ENCODE peak calls at places on chromosomes 13 and 19, in seven cellular contexts. T, J, S, F, Z, R and C are unnamed samples.

GRCh38 chr13:111623170-111623569 is 302.7 kb downstream of the TEX29 start:
- DNase-seq in S (no peak), T (no peak), F (no peak), Z (no peak), R (no peak), J (no peak), C (no peak)

GRCh38 chr19:12840091-12841079 is 2.1 kb downstream of the MAST1 start:
- DNase-seq in F (peak), R (no peak), J (peak), T (peak), Z (peak), S (peak), C (no peak)

GRCh38 chr13:50033696-50034095 is 18.5 kb downstream of the KCNRG start:
- DNase-seq in J (peak), Z (no peak), S (peak), F (no peak), R (no peak), T (no peak), C (peak)

GRCh38 chr19:48900477-48901452 is 653 bp downstream of the NUCB1 start:
- DNase-seq in S (peak), J (peak), T (peak), R (no peak), Z (no peak), F (no peak), C (peak)

GRCh38 chr13:97548138-97548537 is 114.2 kb downstream of the RAP2A start:
- DNase-seq in R (no peak), J (no peak), Z (no peak), T (no peak), S (no peak), F (no peak), C (no peak)

GRCh38 chr13:26469602-26470001 is 87.9 kb upstream of the WASF3 start:
- DNase-seq in J (no peak), R (peak), T (no peak), S (no peak), Z (no peak), F (no peak), C (no peak)

GRCh38 chr19:52112624-52113023 is 17.1 kb upstream of the ZNF841 start:
- DNase-seq in F (no peak), S (no peak), R (no peak), T (no peak), J (no peak), Z (no peak), C (no peak)

GRCh38 chr19:42313096-42313839 is at the start of gene TMEM145:
- DNase-seq in F (no peak), T (peak), J (peak), R (no peak), S (peak), Z (peak), C (peak)

GRCh38 chr19:47714339-47714738 is 1.1 kb downstream of the EHD2 start:
- DNase-seq in S (no peak), F (no peak), T (no peak), R (no peak), Z (no peak), J (no peak), C (no peak)

GRCh38 chr19:14310055-14310454 is 71.2 kb upstream of the ADGRE5 start:
- DNase-seq in R (no peak), J (no peak), S (no peak), T (no peak), Z (no peak), F (no peak), C (no peak)

GRCh38 chr13:20843177-20843576 is 59.4 kb downstream of the XPO4 start:
- DNase-seq in J (peak), S (peak), Z (no peak), F (no peak), R (no peak), T (no peak), C (peak)

GRCh38 chr13:33260168-33261098 is 25.1 kb downstream of the STARD13 start:
- DNase-seq in Z (no peak), T (no peak), J (peak), F (no peak), R (no peak), S (peak), C (no peak)
- H3K27ac ChIP-seq in Z (no peak), T (no peak), J (peak), F (no peak), R (peak), S (peak), C (no peak)

GRCh38 chr13:100147825-100148224 is 58.9 kb downstream of the PCCA start:
- DNase-seq in Z (no peak), F (no peak), T (no peak), R (no peak), J (no peak), S (no peak), C (no peak)

GRCh38 chr13:100149389-100149788 is 60.5 kb downstream of the PCCA start:
- DNase-seq in J (no peak), F (no peak), S (no peak), R (no peak), T (no peak), Z (no peak), C (no peak)

GRCh38 chr13:100146534-100146933 is 57.6 kb downstream of the PCCA start:
- DNase-seq in Z (no peak), S (no peak), T (no peak), R (no peak), F (no peak), J (no peak), C (no peak)

GRCh38 chr13:100148422-100148821 is 59.5 kb downstream of the PCCA start:
- DNase-seq in R (no peak), Z (no peak), T (no peak), S (no peak), J (no peak), F (no peak), C (no peak)
- H3K27ac ChIP-seq in R (no peak), Z (peak), T (no peak), S (no peak), J (no peak), F (no peak), C (no peak)

DNA sequence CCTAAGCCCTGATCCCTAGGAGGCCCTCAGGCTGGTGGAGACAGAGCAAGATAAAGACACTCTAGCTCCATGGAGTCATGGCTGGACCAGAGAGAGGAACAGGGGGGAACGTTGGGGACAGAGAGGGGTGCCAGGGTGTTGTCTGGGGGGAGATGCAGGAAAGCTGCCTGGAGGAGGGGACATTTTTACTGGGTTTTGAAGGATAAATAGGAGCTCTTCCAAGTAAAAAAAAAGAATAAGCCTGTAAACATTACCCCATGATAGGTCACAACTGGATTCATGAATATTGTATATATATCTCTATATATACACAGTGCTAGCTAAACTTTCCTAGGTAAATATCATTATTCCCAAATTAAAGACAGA is 714 bp downstream of the HSH2D start:
- DNase-seq in T (no peak), R (no peak), S (no peak), J (no peak), Z (no peak), F (no peak), C (no peak)
- H3K27ac ChIP-seq in T (peak), R (no peak), S (no peak), J (no peak), Z (no peak), F (no peak), C (no peak)

GRCh38 chr13:113879017-113879416 is 15.1 kb upstream of the GAS6 start:
- DNase-seq in R (peak), F (no peak), S (no peak), J (no peak), Z (peak), T (no peak), C (no peak)

GRCh38 chr13:113880651-113881611 is 17.1 kb upstream of the GAS6 start:
- DNase-seq in Z (no peak), J (no peak), T (no peak), R (peak), S (no peak), F (no peak), C (no peak)

GRCh38 chr13:113877149-113877990 is 13.5 kb upstream of the GAS6 start:
- DNase-seq in J (no peak), T (no peak), F (no peak), R (peak), S (no peak), Z (no peak), C (no peak)

GRCh38 chr13:113881614-113882265 is 17.9 kb upstream of the GAS6 start:
- DNase-seq in T (no peak), R (peak), S (no peak), F (peak), Z (no peak), J (no peak), C (peak)

DNA sequence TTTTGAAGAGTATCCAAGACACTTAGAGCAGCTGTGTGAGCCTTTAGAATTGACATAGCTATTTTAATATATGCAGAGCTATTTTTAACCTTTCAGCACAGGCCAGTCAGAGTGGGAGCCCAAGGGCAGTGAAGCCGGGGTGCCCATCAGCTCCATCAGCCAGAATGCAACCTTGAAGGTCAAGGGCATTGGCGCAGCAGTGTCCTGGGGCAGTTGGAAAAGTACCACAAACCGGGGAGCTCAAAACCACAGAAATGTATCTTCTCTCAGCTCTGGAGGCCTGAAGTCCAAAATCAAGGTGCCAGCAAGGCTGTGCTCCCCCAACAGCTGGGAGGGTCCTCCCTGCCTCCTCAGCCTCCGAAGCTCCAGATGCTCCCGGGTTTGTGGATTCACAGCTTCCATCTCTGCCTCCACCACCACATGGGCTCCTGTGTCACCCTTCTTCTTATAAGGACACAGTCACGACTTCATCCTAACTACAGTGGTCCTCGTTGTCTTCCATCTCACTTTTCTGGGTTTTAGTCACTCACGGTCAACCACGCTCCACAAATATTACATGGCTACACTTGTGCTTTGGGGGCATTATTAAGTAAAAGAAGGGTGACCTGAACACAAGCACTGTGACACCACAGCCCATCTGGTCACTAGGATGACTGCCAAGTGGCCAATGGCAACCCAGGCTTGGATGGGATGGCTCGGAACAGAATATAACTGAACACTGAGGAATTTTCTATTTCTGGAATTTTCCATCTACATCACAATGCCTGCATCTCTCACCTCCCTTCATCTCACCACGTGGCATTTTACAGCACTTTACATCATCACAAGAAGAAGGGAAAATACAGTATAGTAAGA is 15.9 kb upstream of the GAS6 start:
- DNase-seq in Z (no peak), J (no peak), S (no peak), R (peak), F (no peak), T (no peak), C (no peak)
- H3K27ac ChIP-seq in Z (no peak), J (no peak), S (no peak), R (peak), F (no peak), T (no peak), C (no peak)

DNA sequence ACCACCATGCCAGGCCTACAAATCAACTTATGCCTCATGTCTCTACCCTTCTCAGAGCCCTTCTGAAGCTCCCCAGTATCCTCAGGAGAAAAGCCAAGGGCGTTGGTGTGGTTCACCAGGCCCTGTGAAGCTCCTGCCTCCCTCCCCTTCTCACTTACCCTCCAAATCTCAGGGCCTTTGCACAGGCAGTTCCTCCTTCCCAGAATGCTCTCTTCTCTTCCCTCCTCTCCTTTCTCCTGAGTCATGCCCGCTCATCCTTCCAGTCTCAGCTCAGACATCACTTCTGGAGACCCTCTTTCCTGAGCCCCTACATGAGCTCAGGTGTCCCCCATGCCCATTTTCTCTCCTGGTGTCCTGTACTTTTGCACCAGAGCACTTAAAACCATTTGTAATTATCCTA is 20.5 kb downstream of the HIF3A start:
- DNase-seq in J (no peak), F (no peak), Z (no peak), T (no peak), R (no peak), S (no peak), C (no peak)
- H3K27ac ChIP-seq in J (no peak), F (no peak), Z (no peak), T (no peak), R (no peak), S (no peak), C (no peak)

DNA sequence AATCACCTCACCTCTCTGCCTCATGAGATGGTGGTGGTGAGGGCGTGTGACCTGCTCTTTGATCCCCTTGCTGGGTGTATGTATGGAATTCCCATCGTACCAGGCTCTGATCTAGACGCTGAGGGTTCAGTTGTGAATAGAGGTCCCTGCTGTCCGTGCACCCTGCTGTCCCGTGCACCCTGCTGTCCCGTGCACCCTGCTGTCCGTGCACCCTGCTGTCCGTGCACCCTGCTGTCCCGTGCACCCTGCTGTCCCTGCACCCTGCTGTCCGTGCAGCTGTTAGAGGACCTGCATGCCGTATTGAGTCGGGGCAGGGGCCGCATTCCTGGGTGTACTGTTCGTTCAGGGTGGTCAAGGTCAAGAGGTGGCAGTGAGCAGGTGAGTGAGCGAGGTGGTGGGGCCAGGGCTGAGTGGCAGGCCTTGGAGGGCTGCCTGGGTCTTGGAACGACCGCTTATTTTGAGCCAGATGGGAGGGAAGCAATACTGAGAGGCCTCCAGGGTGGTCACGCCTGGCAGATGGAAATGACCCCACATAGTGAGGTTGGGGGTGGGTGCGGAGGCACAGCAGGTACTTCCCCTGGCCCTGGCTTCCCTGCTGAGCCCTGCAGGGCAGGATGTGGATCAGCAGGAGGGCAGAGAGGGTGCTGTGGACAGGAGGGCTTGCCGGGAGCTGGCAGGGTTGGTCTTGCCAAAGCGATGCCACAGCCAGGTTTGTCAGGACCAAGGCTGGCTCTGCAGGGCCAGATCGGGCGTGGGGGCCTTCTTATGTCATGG is 4.6 kb upstream of the EPN1 start:
- DNase-seq in J (peak), S (peak), T (no peak), R (peak), F (no peak), Z (peak), C (no peak)
- H3K27ac ChIP-seq in J (no peak), S (peak), T (no peak), R (no peak), F (no peak), Z (peak), C (no peak)